ENCODE peak calls at places on chromosomes 4 and X, in eight cellular contexts. D is stomach, S is tibial nerve, V is transverse colon, F is uterus, Y is prostate gland, O is spleen, C is adrenal gland. A is an unnamed sample.

GRCh38 chrX:140817943-140818342 is 108.4 kb downstream of the LINC00632 start:
- DNase-seq in C (no peak), D (no peak), S (peak; percentile 5), Y (no peak), F (no peak), V (no peak), O (no peak), A (no peak)

GRCh38 chr4:127505203-127505602 is 127.6 kb upstream of the INTU start:
- DNase-seq in D (peak; percentile 61), F (no peak), O (no peak), C (peak; percentile 31), S (peak; percentile 16), V (no peak), Y (no peak), A (no peak)

GRCh38 chr4:121784975-121785374 is 16.1 kb upstream of the EXOSC9 start:
- DNase-seq in S (peak; percentile 5), C (no peak), D (no peak), O (no peak), Y (no peak), F (no peak), V (no peak), A (no peak)

GRCh38 chr4:2954358-2955185 is 8.6 kb downstream of the NOP14 start:
- DNase-seq in V (no peak), C (no peak), S (no peak), Y (no peak), O (peak; percentile 66), F (no peak), D (no peak), A (peak; percentile 48)

GRCh38 chrX:39772057-39772832 is 325.5 kb downstream of the BCOR start:
- DNase-seq in D (peak; percentile 30), V (no peak), O (peak; percentile 78), S (no peak), Y (no peak), F (no peak), C (peak; percentile 45), A (peak; percentile 35)

GRCh38 chr4:106707776-106708603 is 328.1 kb downstream of the DKK2 start:
- DNase-seq in D (no peak), F (no peak), S (no peak), V (no peak), C (no peak), Y (no peak), O (no peak), A (no peak)

GRCh38 chr4:165368567-165368966 is 10.2 kb upstream of the CPE start:
- DNase-seq in V (no peak), O (no peak), S (no peak), F (no peak), Y (no peak), C (no peak), D (no peak), A (no peak)

GRCh38 chr4:18343581-18343980 is 322.0 kb upstream of the LCORL start:
- DNase-seq in F (no peak), Y (no peak), C (no peak), D (no peak), S (no peak), V (no peak), O (no peak), A (no peak)

GRCh38 chrX:150334100-150334499 is 29.0 kb upstream of the MAMLD1 start:
- DNase-seq in C (no peak), O (no peak), D (no peak), Y (no peak), V (no peak), S (no peak), F (no peak), A (no peak)

GRCh38 chr4:180057891-180058643 is 2185.1 kb upstream of the TENM3 start:
- DNase-seq in O (peak; percentile 80), Y (no peak), F (no peak), D (no peak), V (peak; percentile 13), S (no peak), C (peak; percentile 60), A (peak; percentile 57)

GRCh38 chr4:86934147-86934771 is 552 bp upstream of the AFF1 start:
- DNase-seq in S (peak; percentile 12), F (no peak), V (peak; percentile 9), D (no peak), O (no peak), Y (peak; percentile 29), C (no peak), A (no peak)

GRCh38 chr4:41957634-41958033 is 22.4 kb downstream of the TMEM33 start:
- DNase-seq in S (no peak), O (no peak), C (no peak), F (no peak), Y (no peak), V (no peak), D (no peak), A (no peak)

GRCh38 chr4:168634276-168634802 is 137.5 kb downstream of the PALLD start:
- DNase-seq in S (no peak), D (no peak), C (no peak), V (no peak), F (peak; percentile 39), O (no peak), Y (no peak), A (no peak)

GRCh38 chr4:38232741-38233140 is 272.5 kb downstream of the PTTG2 start:
- DNase-seq in V (no peak), D (no peak), O (no peak), F (no peak), Y (no peak), S (no peak), C (no peak), A (no peak)

GRCh38 chr4:65880594-65880993 is 210.3 kb upstream of the EPHA5 start:
- DNase-seq in S (no peak), O (no peak), V (no peak), F (no peak), Y (no peak), D (no peak), C (no peak), A (no peak)

GRCh38 chr4:146959692-146960091 is 14.0 kb upstream of the TTC29 start:
- DNase-seq in C (no peak), V (no peak), F (no peak), S (no peak), D (no peak), O (no peak), Y (no peak), A (no peak)

GRCh38 chr4:138734746-138735145 is 280.8 kb upstream of the NOCT start:
- DNase-seq in D (no peak), S (no peak), O (no peak), V (no peak), F (no peak), C (no peak), Y (no peak), A (no peak)

DNA sequence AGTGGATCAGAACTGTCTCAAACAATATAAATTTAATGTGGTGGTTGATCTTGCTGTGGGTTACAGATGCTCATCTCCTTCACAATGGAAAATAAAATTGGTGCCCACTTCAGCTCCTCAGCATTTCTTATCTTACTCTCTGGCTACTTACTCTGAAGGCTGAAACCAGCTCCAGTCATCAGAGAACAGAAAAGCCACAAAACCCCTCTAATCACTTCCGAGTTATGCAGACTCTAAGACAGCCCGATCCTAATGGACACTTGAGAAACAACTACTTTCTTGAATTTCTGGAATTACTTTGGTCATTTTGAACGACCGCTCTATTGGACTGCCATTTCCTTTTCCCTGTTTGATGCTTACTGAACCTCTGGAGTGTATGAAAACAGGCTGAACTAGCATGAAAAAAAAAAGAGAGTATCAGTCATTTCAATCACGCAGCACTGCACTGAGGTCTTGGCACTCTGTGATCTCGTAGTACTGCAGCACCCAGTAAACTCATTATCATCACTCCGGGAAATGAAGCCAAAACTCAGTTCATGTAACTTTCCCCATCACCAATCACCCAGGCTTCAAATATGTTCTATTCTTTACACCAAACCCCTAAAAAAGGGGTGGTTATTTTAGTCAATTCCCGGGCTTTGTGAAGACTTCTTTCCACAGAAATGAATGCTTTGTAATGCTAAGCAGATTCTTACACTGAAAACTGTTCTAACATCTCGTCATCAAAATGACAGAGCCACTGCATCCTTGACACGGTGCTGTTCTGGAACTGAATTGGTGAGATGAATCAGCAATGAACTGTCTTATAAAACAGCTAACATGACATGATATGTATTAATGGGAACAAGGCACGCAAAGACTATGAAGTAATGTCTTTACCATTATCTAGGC is 54.5 kb downstream of the TSPAN5 start:
- DNase-seq in S (no peak), Y (no peak), F (no peak), V (no peak), D (no peak), C (no peak), O (no peak), A (no peak)
- H3K4me1 ChIP-seq in S (no peaks in the 10 kb centered on the region), Y (no peaks in the 10 kb centered on the region), F (no peaks in the 10 kb centered on the region), V (no peaks in the 10 kb centered on the region), D (peaks cover 19% of the 10 kb centered on the region), C (no peaks in the 10 kb centered on the region), O (peaks cover 8% of the 10 kb centered on the region), A (no peaks in the 10 kb centered on the region)

DNA sequence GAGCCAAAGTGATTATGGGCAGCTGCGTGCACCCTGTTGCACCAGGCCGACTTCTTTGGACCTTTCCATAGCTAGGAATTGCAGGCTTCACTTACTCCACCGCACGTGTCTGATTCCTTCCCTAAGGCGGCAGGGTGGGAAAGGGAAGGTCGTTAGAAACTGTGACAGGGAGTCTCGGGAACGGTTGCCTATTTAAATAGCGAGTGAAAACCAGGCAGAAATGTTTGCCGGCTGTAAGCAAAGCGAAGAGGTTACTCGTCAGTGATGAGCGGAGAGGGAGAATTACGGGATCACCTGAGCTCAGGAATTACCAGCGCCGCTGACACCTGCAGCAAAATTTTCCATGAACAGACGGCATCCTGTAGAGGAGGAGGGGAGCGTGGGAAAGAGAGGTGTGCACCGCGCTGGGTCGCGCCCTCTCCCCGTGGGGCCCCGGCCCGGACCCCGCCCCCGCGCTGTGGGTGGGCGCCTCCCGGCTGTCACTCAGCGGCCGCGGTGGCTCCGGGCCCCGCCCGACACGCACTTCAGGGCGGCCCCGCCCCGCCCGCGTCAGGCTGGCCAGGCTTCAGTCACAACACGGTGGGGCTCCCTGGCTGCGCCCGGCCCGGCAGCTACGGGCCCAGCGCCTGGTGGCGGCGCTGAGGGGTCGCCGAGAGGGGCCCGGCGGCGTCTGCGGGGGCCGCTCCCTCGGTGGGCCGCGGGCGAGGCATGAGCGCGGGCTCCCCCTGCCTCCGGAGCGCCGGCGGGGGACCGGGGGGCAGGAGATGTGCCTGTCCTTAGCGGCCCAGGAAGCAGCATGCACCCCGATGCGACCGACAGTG is at the start of gene SNX25:
- DNase-seq in O (peak; percentile 97), F (peak; percentile 82), V (peak; percentile 90), S (peak; percentile 64), Y (peak; percentile 89), D (peak; percentile 89), C (peak; percentile 86), A (peak; percentile 94)
- TF ChIP-seq POLR2A in O (peak; percentile 97), F (peak; percentile 85), V (peak; percentile 33), S (peak; percentile 96), Y (peak; percentile 96), D (no peak), C (peak; percentile 76), A (peak; percentile 93)

DNA sequence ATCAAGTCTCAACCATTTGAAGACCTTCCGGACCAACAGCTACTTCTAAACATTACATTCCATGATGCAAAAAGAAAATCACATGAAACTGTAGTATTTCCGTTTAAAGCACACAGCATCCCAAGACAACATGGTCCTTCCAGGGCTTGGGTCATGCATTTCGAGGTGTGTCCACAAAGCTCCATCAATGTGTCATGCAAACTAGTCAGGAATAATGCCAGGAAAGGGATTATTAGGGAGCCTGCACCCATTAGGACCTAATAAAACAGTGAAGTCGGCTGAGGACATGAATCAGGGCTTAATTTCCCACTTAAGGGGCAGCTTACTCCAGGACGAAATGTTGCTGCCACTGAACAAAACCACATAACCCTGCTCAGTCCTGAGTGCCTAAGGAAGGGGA is 177.9 kb downstream of the TSPAN5 start:
- DNase-seq in Y (no peak), S (no peak), F (no peak), D (no peak), O (no peak), C (no peak), V (no peak), A (no peak)
- H3K27ac ChIP-seq in Y (no peak overlapping the region), S (no peak overlapping the region), F (no peak overlapping the region), D (no peak overlapping the region), O (no peak overlapping the region), C (no peak overlapping the region), V (no peak overlapping the region), A (no peak overlapping the region)

GRCh38 chr4:1711906-1712215 is 258 bp downstream of the SLBP start:
- DNase-seq in D (no peak), O (no peak), F (no peak), C (no peak), S (no peak), Y (peak; percentile 39), V (no peak), A (no peak)
- H3K4me1 ChIP-seq in D (peaks cover 76% of the 10 kb centered on the region), O (peaks cover 76% of the 10 kb centered on the region), F (peaks cover 4% of the 10 kb centered on the region), C (peaks cover 18% of the 10 kb centered on the region), S (peaks cover 35% of the 10 kb centered on the region), Y (peaks cover 9% of the 10 kb centered on the region), V (peaks cover 18% of the 10 kb centered on the region), A (peaks cover 17% of the 10 kb centered on the region)

A was measured in right lobe of liver.